ENCODE peak calls at places on chromosomes 5 and 9, in four cellular contexts. One of them, this sample, is unnamed.

GRCh38 chr5:158716668-158717067 is 383.0 kb downstream of the EBF1 start:
- DNase-seq in A549: no peak
- DNase-seq in hepatocyte: peak
- DNase-seq in activated CD8-positive, alpha-beta memory T cell treated with anti-CD3 and anti-CD28 coated beads, Interleukin-2, amount 50 U/mL, for 48 hours: no peak
- DNase-seq in this sample: no peak

GRCh38 chr9:35285731-35286130 is 123.9 kb downstream of the UNC13B start:
- DNase-seq in A549: no peak
- DNase-seq in hepatocyte: no peak
- DNase-seq in activated CD8-positive, alpha-beta memory T cell treated with anti-CD3 and anti-CD28 coated beads, Interleukin-2, amount 50 U/mL, for 48 hours: no peak
- DNase-seq in this sample: no peak

GRCh38 chr9:8095531-8096223 is 296.1 kb upstream of the DMAC1 start:
- DNase-seq in A549: no peak
- DNase-seq in activated CD8-positive, alpha-beta memory T cell treated with anti-CD3 and anti-CD28 coated beads, Interleukin-2, amount 50 U/mL, for 48 hours: no peak
- DNase-seq in hepatocyte: no peak
- DNase-seq in this sample: no peak

GRCh38 chr9:115972802-115973201 is 180.8 kb upstream of the PAPPA start:
- DNase-seq in hepatocyte: no peak
- DNase-seq in A549: peak
- DNase-seq in activated CD8-positive, alpha-beta memory T cell treated with anti-CD3 and anti-CD28 coated beads, Interleukin-2, amount 50 U/mL, for 48 hours: no peak
- DNase-seq in this sample: no peak

GRCh38 chr9:109014267-109015025 is 1.1 kb upstream of the CTNNAL1 start:
- DNase-seq in hepatocyte: peak
- DNase-seq in activated CD8-positive, alpha-beta memory T cell treated with anti-CD3 and anti-CD28 coated beads, Interleukin-2, amount 50 U/mL, for 48 hours: no peak
- DNase-seq in A549: peak
- DNase-seq in this sample: no peak

GRCh38 chr9:103364753-103365152 is 369.6 kb downstream of the CYLC2 start:
- DNase-seq in hepatocyte: no peak
- DNase-seq in activated CD8-positive, alpha-beta memory T cell treated with anti-CD3 and anti-CD28 coated beads, Interleukin-2, amount 50 U/mL, for 48 hours: no peak
- DNase-seq in A549: peak
- DNase-seq in this sample: no peak

GRCh38 chr5:149036970-149037369 is 25.9 kb downstream of the SH3TC2 start:
- DNase-seq in hepatocyte: no peak
- DNase-seq in A549: no peak
- DNase-seq in activated CD8-positive, alpha-beta memory T cell treated with anti-CD3 and anti-CD28 coated beads, Interleukin-2, amount 50 U/mL, for 48 hours: no peak
- DNase-seq in this sample: no peak

GRCh38 chr9:123609844-123610243 is 253.8 kb downstream of the CRB2 start:
- DNase-seq in activated CD8-positive, alpha-beta memory T cell treated with anti-CD3 and anti-CD28 coated beads, Interleukin-2, amount 50 U/mL, for 48 hours: no peak
- DNase-seq in hepatocyte: no peak
- DNase-seq in A549: no peak
- DNase-seq in this sample: no peak

GRCh38 chr5:144390133-144390532 is 219.5 kb downstream of the KCTD16 start:
- DNase-seq in A549: peak
- DNase-seq in activated CD8-positive, alpha-beta memory T cell treated with anti-CD3 and anti-CD28 coated beads, Interleukin-2, amount 50 U/mL, for 48 hours: no peak
- DNase-seq in hepatocyte: peak
- DNase-seq in this sample: no peak

GRCh38 chr5:66139313-66139712 is 4.8 kb upstream of the SREK1 start:
- DNase-seq in hepatocyte: no peak
- DNase-seq in activated CD8-positive, alpha-beta memory T cell treated with anti-CD3 and anti-CD28 coated beads, Interleukin-2, amount 50 U/mL, for 48 hours: no peak
- DNase-seq in A549: no peak
- DNase-seq in this sample: no peak

GRCh38 chr5:135743684-135744083 is 90.8 kb upstream of the SLC25A48 start:
- DNase-seq in A549: no peak
- DNase-seq in activated CD8-positive, alpha-beta memory T cell treated with anti-CD3 and anti-CD28 coated beads, Interleukin-2, amount 50 U/mL, for 48 hours: no peak
- DNase-seq in hepatocyte: no peak
- DNase-seq in this sample: no peak

GRCh38 chr9:37371565-37372464 is 50.7 kb upstream of the GRHPR start:
- DNase-seq in activated CD8-positive, alpha-beta memory T cell treated with anti-CD3 and anti-CD28 coated beads, Interleukin-2, amount 50 U/mL, for 48 hours: no peak
- DNase-seq in A549: no peak
- DNase-seq in hepatocyte: peak
- DNase-seq in this sample: no peak

GRCh38 chr5:143645356-143645755 is 166.6 kb upstream of the HMHB1 start:
- DNase-seq in hepatocyte: no peak
- DNase-seq in activated CD8-positive, alpha-beta memory T cell treated with anti-CD3 and anti-CD28 coated beads, Interleukin-2, amount 50 U/mL, for 48 hours: no peak
- DNase-seq in A549: no peak
- DNase-seq in this sample: no peak

GRCh38 chr5:122493091-122493775 is 181.2 kb downstream of the SNCAIP start:
- DNase-seq in activated CD8-positive, alpha-beta memory T cell treated with anti-CD3 and anti-CD28 coated beads, Interleukin-2, amount 50 U/mL, for 48 hours: no peak
- DNase-seq in hepatocyte: peak
- DNase-seq in A549: no peak
- DNase-seq in this sample: no peak

This sample was measured in hippocampal formation.